ENCODE peak calls at places on chromosomes 4 and X, in five cellular contexts. One of them, this sample, is unnamed.
A peak's percentile ranks its signal among the peaks of the same experiment; 100 is the strongest.

GRCh38 chr4:56906534-56906933 is 1.2 kb upstream of the REST start:
- DNase-seq in NT2/D1: no peak
- DNase-seq in HepG2: no peak
- DNase-seq in GM12878: no peak
- DNase-seq in H1: no peak
- DNase-seq in this sample: no peak

GRCh38 chr4:106291678-106292077 is 24.3 kb downstream of the TBCK start:
- DNase-seq in H1: no peak
- DNase-seq in NT2/D1: no peak
- DNase-seq in GM12878: no peak
- DNase-seq in HepG2: no peak
- DNase-seq in this sample: no peak

GRCh38 chrX:122565952-122566351 is 618.1 kb upstream of the GRIA3 start:
- DNase-seq in H1: no peak
- DNase-seq in GM12878: no peak
- DNase-seq in NT2/D1: no peak
- DNase-seq in HepG2: no peak
- DNase-seq in this sample: no peak

GRCh38 chrX:136195247-136195646 is 47.9 kb downstream of the FHL1 start:
- DNase-seq in HepG2: no peak
- DNase-seq in GM12878: no peak
- DNase-seq in H1: no peak
- DNase-seq in NT2/D1: no peak
- DNase-seq in this sample: no peak

GRCh38 chr4:87278335-87278794 is 44.3 kb downstream of the HSD17B13 start:
- DNase-seq in H1: no peak
- DNase-seq in NT2/D1: no peak
- DNase-seq in GM12878: no peak
- DNase-seq in HepG2: peak; percentile 94
- DNase-seq in this sample: no peak

GRCh38 chr4:153209410-153209809 is 5.2 kb downstream of the TRIM2 start:
- DNase-seq in HepG2: peak; percentile 84
- DNase-seq in GM12878: no peak
- DNase-seq in H1: no peak
- DNase-seq in NT2/D1: no peak
- DNase-seq in this sample: no peak

GRCh38 chrX:54089191-54089590 is 44.9 kb upstream of the PHF8 start:
- DNase-seq in GM12878: no peak
- DNase-seq in H1: no peak
- DNase-seq in HepG2: no peak
- DNase-seq in NT2/D1: no peak
- DNase-seq in this sample: no peak

GRCh38 chrX:140733766-140734342 is 24.3 kb downstream of the LINC00632 start:
- DNase-seq in H1: no peak
- DNase-seq in NT2/D1: no peak
- DNase-seq in GM12878: no peak
- DNase-seq in HepG2: peak; percentile 5
- DNase-seq in this sample: peak; percentile 67

GRCh38 chrX:23434356-23434884 is 99.8 kb downstream of the PTCHD1 start:
- DNase-seq in H1: no peak
- DNase-seq in HepG2: no peak
- DNase-seq in GM12878: no peak
- DNase-seq in NT2/D1: no peak
- DNase-seq in this sample: no peak

GRCh38 chr4:109998867-109999303 is 86.2 kb downstream of the EGF start:
- DNase-seq in GM12878: peak; percentile 38
- DNase-seq in NT2/D1: peak; percentile 33
- DNase-seq in HepG2: peak; percentile 73
- DNase-seq in H1: no peak
- DNase-seq in this sample: peak; percentile 50

GRCh38 chr4:91840359-91840758 is 463.4 kb upstream of the GRID2 start:
- DNase-seq in NT2/D1: no peak
- DNase-seq in H1: no peak
- DNase-seq in GM12878: no peak
- DNase-seq in HepG2: peak; percentile 1
- DNase-seq in this sample: peak; percentile 18

GRCh38 chr4:124431663-124432192 is 280.8 kb downstream of the ANKRD50 start:
- DNase-seq in H1: no peak
- DNase-seq in HepG2: no peak
- DNase-seq in GM12878: no peak
- DNase-seq in NT2/D1: no peak
- DNase-seq in this sample: no peak

GRCh38 chr4:174983128-174983750 is 65.1 kb downstream of the ADAM29 start:
- DNase-seq in NT2/D1: no peak
- DNase-seq in GM12878: no peak
- DNase-seq in H1: no peak
- DNase-seq in HepG2: no peak
- DNase-seq in this sample: no peak

GRCh38 chr4:6002926-6003325 is 15.3 kb downstream of the C4orf50 start:
- DNase-seq in HepG2: no peak
- DNase-seq in GM12878: no peak
- DNase-seq in NT2/D1: no peak
- DNase-seq in H1: no peak
- DNase-seq in this sample: no peak

GRCh38 chrX:151336809-151337208 is 60.2 kb upstream of the VMA21 start:
- DNase-seq in NT2/D1: no peak
- DNase-seq in HepG2: no peak
- DNase-seq in GM12878: no peak
- DNase-seq in H1: no peak
- DNase-seq in this sample: no peak

GRCh38 chr4:39134674-39135073 is 47.7 kb upstream of the WDR19 start:
- DNase-seq in H1: no peak
- DNase-seq in NT2/D1: no peak
- DNase-seq in GM12878: no peak
- DNase-seq in HepG2: no peak
- DNase-seq in this sample: no peak

GRCh38 chrX:45011131-45011530 is 138.1 kb downstream of the KDM6A start:
- DNase-seq in H1: no peak
- DNase-seq in NT2/D1: no peak
- DNase-seq in HepG2: no peak
- DNase-seq in GM12878: no peak
- DNase-seq in this sample: no peak

GRCh38 chrX:20265726-20266681 is 705 bp downstream of the RPS6KA3 start:
- DNase-seq in H1: peak; percentile 45
- DNase-seq in GM12878: no peak
- DNase-seq in HepG2: no peak
- DNase-seq in NT2/D1: no peak
- DNase-seq in this sample: peak; percentile 22

GRCh38 chrX:10414106-10414824 is 206.1 kb downstream of the MID1 start:
- DNase-seq in HepG2: no peak
- DNase-seq in H1: no peak
- DNase-seq in GM12878: no peak
- DNase-seq in NT2/D1: no peak
- DNase-seq in this sample: no peak

GRCh38 chr4:140130677-140131076 is 23.3 kb downstream of the MAML3 start:
- DNase-seq in H1: no peak
- DNase-seq in HepG2: no peak
- DNase-seq in NT2/D1: no peak
- DNase-seq in GM12878: no peak
- DNase-seq in this sample: no peak

GRCh38 chrX:119981286-119982070 is 37.9 kb upstream of the NKAP start:
- DNase-seq in GM12878: no peak
- DNase-seq in HepG2: peak; percentile 3
- DNase-seq in H1: peak; percentile 49
- DNase-seq in NT2/D1: no peak
- DNase-seq in this sample: peak; percentile 73

GRCh38 chrX:32871636-32872035 is 339.7 kb downstream of the DMD start:
- DNase-seq in NT2/D1: no peak
- DNase-seq in H1: no peak
- DNase-seq in GM12878: no peak
- DNase-seq in HepG2: no peak
- DNase-seq in this sample: no peak

GRCh38 chrX:68672581-68673318 is 25.3 kb downstream of the STARD8 start:
- DNase-seq in NT2/D1: no peak
- DNase-seq in H1: no peak
- DNase-seq in GM12878: no peak
- DNase-seq in HepG2: no peak
- DNase-seq in this sample: no peak

GRCh38 chr4:67393699-67394281 is 151.5 kb downstream of the CENPC start:
- DNase-seq in HepG2: peak; percentile 15
- DNase-seq in H1: no peak
- DNase-seq in GM12878: no peak
- DNase-seq in NT2/D1: peak; percentile 16
- DNase-seq in this sample: no peak

GRCh38 chr4:96149911-96150310 is 310.0 kb downstream of the PDHA2 start:
- DNase-seq in GM12878: no peak
- DNase-seq in HepG2: no peak
- DNase-seq in H1: no peak
- DNase-seq in NT2/D1: no peak
- DNase-seq in this sample: no peak

GRCh38 chr4:29467044-29467717 is 1253.0 kb upstream of the PCDH7 start:
- DNase-seq in NT2/D1: no peak
- DNase-seq in HepG2: no peak
- DNase-seq in GM12878: no peak
- DNase-seq in H1: no peak
- DNase-seq in this sample: no peak

GRCh38 chrX:93868289-93868985 is 194.4 kb downstream of the FAM133A start:
- DNase-seq in GM12878: no peak
- DNase-seq in HepG2: no peak
- DNase-seq in NT2/D1: no peak
- DNase-seq in H1: no peak
- DNase-seq in this sample: no peak

GRCh38 chr4:168218663-168219062 is 99.9 kb downstream of the DDX60 start:
- DNase-seq in GM12878: no peak
- DNase-seq in NT2/D1: no peak
- DNase-seq in HepG2: no peak
- DNase-seq in H1: no peak
- DNase-seq in this sample: no peak

GRCh38 chr4:24434193-24434728 is 150.1 kb downstream of the DHX15 start:
- DNase-seq in HepG2: no peak
- DNase-seq in H1: no peak
- DNase-seq in NT2/D1: no peak
- DNase-seq in GM12878: no peak
- DNase-seq in this sample: peak; percentile 6

GRCh38 chr4:74228691-74229640 is 71.0 kb downstream of the MTHFD2L start:
- DNase-seq in GM12878: no peak
- DNase-seq in NT2/D1: peak; percentile 48
- DNase-seq in HepG2: peak; percentile 58
- DNase-seq in H1: peak; percentile 89
- DNase-seq in this sample: peak; percentile 68

GRCh38 chrX:48934581-48935331 is 15.9 kb upstream of the PIM2 start:
- DNase-seq in HepG2: no peak
- DNase-seq in H1: no peak
- DNase-seq in GM12878: no peak
- DNase-seq in NT2/D1: no peak
- DNase-seq in this sample: no peak

GRCh38 chr4:73693816-73694215 is 46.6 kb upstream of the CXCL8 start:
- DNase-seq in HepG2: no peak
- DNase-seq in H1: no peak
- DNase-seq in GM12878: no peak
- DNase-seq in NT2/D1: no peak
- DNase-seq in this sample: no peak

GRCh38 chr4:84582988-84583870 is at the start of gene CDS1:
- DNase-seq in HepG2: no peak
- DNase-seq in GM12878: no peak
- DNase-seq in H1: peak; percentile 75
- DNase-seq in NT2/D1: no peak
- DNase-seq in this sample: peak; percentile 32

GRCh38 chr4:84582302-84582987 is 482 bp upstream of the CDS1 start:
- DNase-seq in H1: peak; percentile 100
- DNase-seq in NT2/D1: peak; percentile 88
- DNase-seq in GM12878: no peak
- DNase-seq in HepG2: peak; percentile 61
- DNase-seq in this sample: peak; percentile 94

GRCh38 chr4:84573738-84574720 is 8.9 kb upstream of the CDS1 start:
- DNase-seq in GM12878: no peak
- DNase-seq in NT2/D1: no peak
- DNase-seq in HepG2: no peak
- DNase-seq in H1: no peak
- DNase-seq in this sample: no peak

GRCh38 chr4:84579410-84579791 is 3.5 kb upstream of the CDS1 start:
- DNase-seq in NT2/D1: no peak
- DNase-seq in HepG2: no peak
- DNase-seq in GM12878: no peak
- DNase-seq in H1: no peak
- DNase-seq in this sample: no peak

GRCh38 chr4:84578540-84579409 is 4.2 kb upstream of the CDS1 start:
- DNase-seq in HepG2: peak; percentile 39
- DNase-seq in NT2/D1: no peak
- DNase-seq in GM12878: no peak
- DNase-seq in H1: no peak
- DNase-seq in this sample: no peak
- TF ChIP-seq SUZ12 in HepG2: no peak
- TF ChIP-seq SUZ12 in NT2/D1: no peak
- TF ChIP-seq SUZ12 in GM12878: no peak
- TF ChIP-seq SUZ12 in H1: no peak
- TF ChIP-seq SUZ12 in this sample: no peak

GRCh38 chrX:130778773-130779172 is 124.2 kb downstream of the ENOX2 start:
- DNase-seq in NT2/D1: no peak
- DNase-seq in H1: no peak
- DNase-seq in GM12878: no peak
- DNase-seq in HepG2: no peak
- DNase-seq in this sample: no peak
- TF ChIP-seq SUZ12 in NT2/D1: no peak
- TF ChIP-seq SUZ12 in H1: no peak
- TF ChIP-seq SUZ12 in GM12878: no peak
- TF ChIP-seq SUZ12 in HepG2: no peak
- TF ChIP-seq SUZ12 in this sample: no peak

GRCh38 chr4:157700898-157701694 is 471.7 kb downstream of the GASK1B start:
- DNase-seq in HepG2: no peak
- DNase-seq in NT2/D1: no peak
- DNase-seq in GM12878: no peak
- DNase-seq in H1: no peak
- DNase-seq in this sample: no peak
- TF ChIP-seq SUZ12 in HepG2: no peak
- TF ChIP-seq SUZ12 in NT2/D1: no peak
- TF ChIP-seq SUZ12 in GM12878: no peak
- TF ChIP-seq SUZ12 in H1: no peak
- TF ChIP-seq SUZ12 in this sample: no peak

GRCh38 chrX:39577976-39578962 is 519.5 kb downstream of the BCOR start:
- DNase-seq in H1: no peak
- DNase-seq in GM12878: peak; percentile 68
- DNase-seq in HepG2: no peak
- DNase-seq in NT2/D1: no peak
- DNase-seq in this sample: no peak
- TF ChIP-seq SUZ12 in H1: no peak
- TF ChIP-seq SUZ12 in GM12878: no peak
- TF ChIP-seq SUZ12 in HepG2: no peak
- TF ChIP-seq SUZ12 in NT2/D1: no peak
- TF ChIP-seq SUZ12 in this sample: no peak

DNA sequence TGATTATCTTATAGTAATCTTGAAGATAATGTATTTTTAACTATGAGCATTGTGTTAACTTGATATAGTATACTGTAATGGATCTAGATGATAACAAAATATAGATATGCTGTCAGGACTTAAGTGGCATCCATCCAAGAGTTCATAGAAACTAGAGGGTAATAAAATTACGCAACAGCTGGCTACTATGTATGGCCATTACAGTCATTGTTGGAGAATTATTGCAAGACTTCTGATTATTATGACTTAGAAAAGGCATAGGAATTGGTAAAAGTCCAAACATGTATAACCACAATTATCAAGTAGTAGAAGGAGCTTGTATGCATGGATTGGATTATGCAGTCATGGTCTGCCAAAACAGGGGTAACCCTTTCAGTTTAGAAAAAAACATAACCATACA is 9.5 kb downstream of the OGT start:
- DNase-seq in NT2/D1: no peak
- DNase-seq in H1: no peak
- DNase-seq in HepG2: no peak
- DNase-seq in GM12878: no peak
- DNase-seq in this sample: no peak
- TF ChIP-seq SUZ12 in NT2/D1: no peak
- TF ChIP-seq SUZ12 in H1: no peak
- TF ChIP-seq SUZ12 in HepG2: no peak
- TF ChIP-seq SUZ12 in GM12878: no peak
- TF ChIP-seq SUZ12 in this sample: no peak